ENCODE peak calls at places on chromosomes 11 and 22, in eight cellular contexts. L, E, Q, Z, M, B, W and C are unnamed samples.
A peak's percentile ranks its signal among the peaks of the same experiment; 100 is the strongest.

GRCh38 chr22:47337161-47337621 is 574.7 kb downstream of the TBC1D22A start:
- DNase-seq in L (no peak), E (no peak), Q (no peak), Z (no peak), M (no peak), B (no peak), W (peak; percentile 25), C (no peak)

GRCh38 chr11:17810736-17811135 is 76.2 kb downstream of the KCNC1 start:
- DNase-seq in L (peak; percentile 15), E (no peak), Q (no peak), Z (no peak), M (no peak), B (no peak), W (no peak), C (no peak)

GRCh38 chr11:76752321-76753175 is 30.6 kb upstream of the TSKU start:
- DNase-seq in L (no peak), E (no peak), Q (no peak), Z (no peak), M (no peak), B (no peak), W (peak; percentile 90), C (no peak)

GRCh38 chr11:8640305-8640932 is 42.0 kb downstream of the TRIM66 start:
- DNase-seq in L (no peak), E (no peak), Q (no peak), Z (no peak), M (peak; percentile 32), B (no peak), W (no peak), C (no peak)

GRCh38 chr22:33049125-33049729 is 9.0 kb downstream of the SYN3 start:
- DNase-seq in L (peak; percentile 80), E (peak; percentile 59), Q (peak; percentile 23), Z (peak; percentile 68), M (peak; percentile 82), B (peak; percentile 41), W (peak; percentile 78), C (peak; percentile 53)

GRCh38 chr22:28346308-28346707 is 333.3 kb downstream of the TTC28 start:
- DNase-seq in L (no peak), E (no peak), Q (no peak), Z (no peak), M (no peak), B (no peak), W (no peak), C (no peak)

GRCh38 chr11:117668291-117668690 is 128.7 kb downstream of the DSCAML1 start:
- DNase-seq in L (no peak), E (no peak), Q (no peak), Z (no peak), M (no peak), B (no peak), W (no peak), C (no peak)

GRCh38 chr11:12800032-12800671 is 125.9 kb downstream of the TEAD1 start:
- DNase-seq in L (no peak), E (no peak), Q (no peak), Z (no peak), M (no peak), B (no peak), W (peak; percentile 74), C (no peak)

GRCh38 chr11:125916683-125917337 is 12.5 kb downstream of the DDX25 start:
- DNase-seq in L (no peak), E (no peak), Q (no peak), Z (no peak), M (no peak), B (no peak), W (no peak), C (no peak)

GRCh38 chr22:35335936-35336781 is 36.5 kb downstream of the TOM1 start:
- DNase-seq in L (no peak), E (no peak), Q (no peak), Z (no peak), M (no peak), B (no peak), W (no peak), C (no peak)

GRCh38 chr11:41950470-41951143 is 491.2 kb upstream of the LRRC4C start:
- DNase-seq in L (no peak), E (no peak), Q (no peak), Z (no peak), M (peak; percentile 23), B (no peak), W (no peak), C (no peak)

GRCh38 chr11:121669422-121669821 is 216.7 kb upstream of the SORL1-AS1 start:
- DNase-seq in L (no peak), E (no peak), Q (no peak), Z (no peak), M (no peak), B (no peak), W (no peak), C (no peak)

GRCh38 chr22:23622634-23623033 is 9.5 kb downstream of the DRICH1 start:
- DNase-seq in L (no peak), E (no peak), Q (no peak), Z (no peak), M (peak; percentile 22), B (no peak), W (no peak), C (no peak)

GRCh38 chr11:63913866-63914830 is 2.8 kb downstream of the RCOR2 start:
- DNase-seq in L (no peak), E (no peak), Q (no peak), Z (no peak), M (no peak), B (no peak), W (no peak), C (no peak)

GRCh38 chr11:70404244-70404643 is 5.9 kb downstream of the CTTN start:
- DNase-seq in L (no peak), E (no peak), Q (no peak), Z (no peak), M (no peak), B (no peak), W (no peak), C (no peak)

GRCh38 chr11:123545726-123546125 is 108.7 kb downstream of the SCN3B start:
- DNase-seq in L (no peak), E (no peak), Q (no peak), Z (no peak), M (peak; percentile 31), B (no peak), W (peak; percentile 34), C (no peak)

GRCh38 chr11:19729141-19729540 is 16.5 kb downstream of the NAV2 start:
- DNase-seq in L (no peak), E (no peak), Q (no peak), Z (no peak), M (no peak), B (no peak), W (no peak), C (no peak)

GRCh38 chr22:35349368-35349703 is 31.6 kb upstream of the HMOX1 start:
- DNase-seq in L (no peak), E (no peak), Q (no peak), Z (no peak), M (no peak), B (no peak), W (no peak), C (no peak)